ENCODE peak calls at places on chromosomes 12 and 14, in four cellular contexts. One of them, this sample, is unnamed.

GRCh38 chr12:83313322-83313721 is 626.6 kb downstream of the TMTC2 start:
- DNase-seq in midbrain: no peak
- DNase-seq in activated CD4-positive, alpha-beta T cell treated with anti-CD3 and anti-CD28 coated beads for 24 hours: no peak
- DNase-seq in stimulated activated CD4-positive, alpha-beta T cell treated with anti-CD3 and anti-CD28 coated beads, Interleukin-2, amount 100 ng/mL, for 48 hours: no peak
- DNase-seq in this sample: no peak

GRCh38 chr12:94930216-94930654 is 73.3 kb downstream of the NDUFA12 start:
- DNase-seq in midbrain: no peak
- DNase-seq in activated CD4-positive, alpha-beta T cell treated with anti-CD3 and anti-CD28 coated beads for 24 hours: no peak
- DNase-seq in stimulated activated CD4-positive, alpha-beta T cell treated with anti-CD3 and anti-CD28 coated beads, Interleukin-2, amount 100 ng/mL, for 48 hours: no peak
- DNase-seq in this sample: no peak

GRCh38 chr12:109760031-109760929 is 46.7 kb downstream of the FAM222A start:
- DNase-seq in midbrain: no peak
- DNase-seq in activated CD4-positive, alpha-beta T cell treated with anti-CD3 and anti-CD28 coated beads for 24 hours: no peak
- DNase-seq in stimulated activated CD4-positive, alpha-beta T cell treated with anti-CD3 and anti-CD28 coated beads, Interleukin-2, amount 100 ng/mL, for 48 hours: no peak
- DNase-seq in this sample: no peak

GRCh38 chr12:29582677-29583076 is 85.2 kb upstream of the OVCH1 start:
- DNase-seq in midbrain: no peak
- DNase-seq in activated CD4-positive, alpha-beta T cell treated with anti-CD3 and anti-CD28 coated beads for 24 hours: no peak
- DNase-seq in stimulated activated CD4-positive, alpha-beta T cell treated with anti-CD3 and anti-CD28 coated beads, Interleukin-2, amount 100 ng/mL, for 48 hours: no peak
- DNase-seq in this sample: no peak

GRCh38 chr14:81303258-81303935 is 82.6 kb upstream of the GTF2A1 start:
- DNase-seq in midbrain: no peak
- DNase-seq in activated CD4-positive, alpha-beta T cell treated with anti-CD3 and anti-CD28 coated beads for 24 hours: peak; percentile 9
- DNase-seq in stimulated activated CD4-positive, alpha-beta T cell treated with anti-CD3 and anti-CD28 coated beads, Interleukin-2, amount 100 ng/mL, for 48 hours: peak; percentile 22
- DNase-seq in this sample: no peak

GRCh38 chr12:93080994-93081809 is 152.1 kb upstream of the EEA1 start:
- DNase-seq in midbrain: no peak
- DNase-seq in activated CD4-positive, alpha-beta T cell treated with anti-CD3 and anti-CD28 coated beads for 24 hours: no peak
- DNase-seq in stimulated activated CD4-positive, alpha-beta T cell treated with anti-CD3 and anti-CD28 coated beads, Interleukin-2, amount 100 ng/mL, for 48 hours: no peak
- DNase-seq in this sample: no peak

GRCh38 chr12:121391619-121392324 is 8.1 kb upstream of the RNF34 start:
- DNase-seq in midbrain: no peak
- DNase-seq in activated CD4-positive, alpha-beta T cell treated with anti-CD3 and anti-CD28 coated beads for 24 hours: no peak
- DNase-seq in stimulated activated CD4-positive, alpha-beta T cell treated with anti-CD3 and anti-CD28 coated beads, Interleukin-2, amount 100 ng/mL, for 48 hours: peak; percentile 20
- DNase-seq in this sample: peak; percentile 21

GRCh38 chr14:27015046-27015445 is 417.2 kb upstream of the NOVA1 start:
- DNase-seq in midbrain: no peak
- DNase-seq in activated CD4-positive, alpha-beta T cell treated with anti-CD3 and anti-CD28 coated beads for 24 hours: no peak
- DNase-seq in stimulated activated CD4-positive, alpha-beta T cell treated with anti-CD3 and anti-CD28 coated beads, Interleukin-2, amount 100 ng/mL, for 48 hours: no peak
- DNase-seq in this sample: no peak

GRCh38 chr14:57845802-57846531 is 19.9 kb downstream of the SLC35F4 start:
- DNase-seq in midbrain: no peak
- DNase-seq in activated CD4-positive, alpha-beta T cell treated with anti-CD3 and anti-CD28 coated beads for 24 hours: no peak
- DNase-seq in stimulated activated CD4-positive, alpha-beta T cell treated with anti-CD3 and anti-CD28 coated beads, Interleukin-2, amount 100 ng/mL, for 48 hours: no peak
- DNase-seq in this sample: no peak

GRCh38 chr14:63725786-63726185 is 2.1 kb downstream of the SGPP1 start:
- DNase-seq in midbrain: peak; percentile 2
- DNase-seq in activated CD4-positive, alpha-beta T cell treated with anti-CD3 and anti-CD28 coated beads for 24 hours: no peak
- DNase-seq in stimulated activated CD4-positive, alpha-beta T cell treated with anti-CD3 and anti-CD28 coated beads, Interleukin-2, amount 100 ng/mL, for 48 hours: no peak
- DNase-seq in this sample: no peak

GRCh38 chr12:43805149-43805856 is 814 bp downstream of the TWF1 start:
- DNase-seq in midbrain: no peak
- DNase-seq in activated CD4-positive, alpha-beta T cell treated with anti-CD3 and anti-CD28 coated beads for 24 hours: no peak
- DNase-seq in stimulated activated CD4-positive, alpha-beta T cell treated with anti-CD3 and anti-CD28 coated beads, Interleukin-2, amount 100 ng/mL, for 48 hours: no peak
- DNase-seq in this sample: no peak

GRCh38 chr12:47648056-47648579 is 57.7 kb downstream of the RPAP3 start:
- DNase-seq in midbrain: no peak
- DNase-seq in activated CD4-positive, alpha-beta T cell treated with anti-CD3 and anti-CD28 coated beads for 24 hours: no peak
- DNase-seq in stimulated activated CD4-positive, alpha-beta T cell treated with anti-CD3 and anti-CD28 coated beads, Interleukin-2, amount 100 ng/mL, for 48 hours: no peak
- DNase-seq in this sample: no peak